ENCODE peak calls at places on chromosomes 11 and 22, in four cellular contexts. X is GM12878, D is H1, J is HepG2. E is an unnamed sample.

GRCh38 chr22:46627806-46628482 is 7.8 kb downstream of the GRAMD4 start:
- DNase-seq in J (no peak), D (no peak), X (no peak), E (no peak)

GRCh38 chr11:128469220-128469619 is 118.1 kb downstream of the ETS1 start:
- DNase-seq in X (peak), D (no peak), J (no peak), E (no peak)

GRCh38 chr11:76279651-76280050 is 73.3 kb upstream of the WNT11 start:
- DNase-seq in J (no peak), D (peak), X (no peak), E (no peak)

GRCh38 chr22:47115518-47115890 is 353.1 kb downstream of the TBC1D22A start:
- DNase-seq in X (no peak), J (no peak), D (no peak), E (no peak)

GRCh38 chr11:11916981-11917399 is 75.2 kb downstream of the USP47 start:
- DNase-seq in X (no peak), D (no peak), J (peak), E (no peak)

GRCh38 chr11:84720706-84721402 is 906.3 kb downstream of the DLG2 start:
- DNase-seq in X (no peak), J (no peak), D (no peak), E (no peak)

GRCh38 chr11:118572914-118573550 is 823 bp downstream of the ARCN1 start:
- DNase-seq in J (peak), X (peak), D (no peak), E (peak)

GRCh38 chr22:22092101-22092500 is 109.5 kb upstream of the TOP3B start:
- DNase-seq in X (no peak), J (no peak), D (no peak), E (no peak)

GRCh38 chr11:1640076-1640946 is 10.7 kb downstream of the KRTAP5-5 start:
- DNase-seq in J (peak), X (no peak), D (peak), E (peak)

GRCh38 chr11:61150656-61151544 is 10.3 kb downstream of the VPS37C start:
- DNase-seq in D (no peak), J (no peak), X (no peak), E (no peak)

GRCh38 chr11:61009392-61010275 is 38.2 kb downstream of the CD6 start:
- DNase-seq in J (no peak), D (no peak), X (no peak), E (no peak)

GRCh38 chr11:94131363-94132115 is 2.9 kb downstream of the PANX1 start:
- DNase-seq in D (no peak), X (no peak), J (no peak), E (no peak)

GRCh38 chr11:8338138-8338537 is 74.5 kb upstream of the LMO1 start:
- DNase-seq in X (no peak), D (no peak), J (peak), E (peak)

GRCh38 chr11:116641561-116642045 is 131.2 kb downstream of the BUD13 start:
- DNase-seq in D (peak), X (no peak), J (no peak), E (peak)

GRCh38 chr11:46216040-46216764 is 61.3 kb upstream of the CREB3L1 start:
- DNase-seq in J (no peak), X (no peak), D (no peak), E (no peak)

GRCh38 chr22:35155403-35156025 is 89.6 kb downstream of the ISX start:
- DNase-seq in D (no peak), X (no peak), J (no peak), E (no peak)

GRCh38 chr22:40028098-40028425 is 33.3 kb downstream of the FAM83F start:
- DNase-seq in J (no peak), X (no peak), D (no peak), E (no peak)
- TF ChIP-seq ZNF274 in J (no peak), X (no peak), D (no peak), E (no peak)

GRCh38 chr11:6319879-6320410 is 356 bp downstream of the CAVIN3 start:
- DNase-seq in D (no peak), X (no peak), J (no peak), E (peak)

GRCh38 chr11:6320411-6321207 is at the start of gene CAVIN3:
- DNase-seq in X (peak), J (no peak), D (no peak), E (no peak)

GRCh38 chr11:6321356-6321755 is 1.1 kb upstream of the CAVIN3 start:
- DNase-seq in J (no peak), D (no peak), X (no peak), E (no peak)

GRCh38 chr11:6323291-6323905 is 3.1 kb upstream of the CAVIN3 start:
- DNase-seq in J (no peak), X (no peak), D (no peak), E (no peak)

GRCh38 chr11:6321961-6322362 is 1.7 kb upstream of the CAVIN3 start:
- DNase-seq in J (no peak), X (no peak), D (no peak), E (no peak)
- TF ChIP-seq RFX5 in J (no peak), X (no peak), D (no peak), E (no peak)

DNA sequence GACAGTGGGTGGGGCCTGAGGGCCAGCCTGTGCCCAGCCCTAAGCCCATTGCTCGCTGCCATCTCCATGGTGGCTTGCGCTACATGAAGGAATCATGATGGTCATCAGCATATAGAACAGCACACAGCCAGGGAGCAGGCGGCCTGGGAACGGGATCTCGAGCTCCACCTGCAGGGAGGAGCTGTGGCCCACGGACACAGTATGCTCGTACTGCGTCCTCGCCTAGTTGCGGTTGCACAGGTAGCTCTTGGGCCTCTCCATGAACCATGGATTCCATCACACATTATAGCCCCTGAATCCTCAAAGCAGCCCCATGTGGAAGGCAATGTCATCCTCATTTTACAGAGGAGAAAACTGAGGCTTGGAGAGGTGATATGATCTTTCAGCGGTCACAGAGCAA is 15.1 kb downstream of the SEC14L4 start:
- DNase-seq in D (no peak), J (peak), X (no peak), E (peak)
- TF ChIP-seq ZNF274 in D (no peak), J (no peak), X (no peak), E (no peak)

DNA sequence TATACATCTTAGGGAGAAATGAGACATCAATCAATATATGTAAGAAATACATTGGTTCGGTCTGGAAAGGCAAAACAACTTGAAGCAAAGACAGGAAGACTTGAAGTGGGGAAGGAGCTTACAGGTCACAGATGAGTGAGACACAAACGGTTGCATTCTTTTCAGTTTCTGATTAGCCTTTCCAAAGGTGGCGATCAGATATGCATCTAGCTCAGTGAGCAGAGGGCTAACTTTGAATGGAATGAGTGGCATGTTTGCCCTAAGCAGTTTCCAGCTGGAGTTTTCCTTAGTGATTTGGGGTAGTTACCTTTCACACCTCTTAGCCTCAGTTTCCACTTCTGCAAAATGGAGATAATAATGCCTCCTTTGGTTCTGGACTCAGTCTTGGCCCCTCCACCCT is 15.8 kb downstream of the LHFPL7 start:
- DNase-seq in D (no peak), J (no peak), X (no peak), E (no peak)
- TF ChIP-seq RFX5 in D (no peak), J (no peak), X (no peak), E (no peak)

DNA sequence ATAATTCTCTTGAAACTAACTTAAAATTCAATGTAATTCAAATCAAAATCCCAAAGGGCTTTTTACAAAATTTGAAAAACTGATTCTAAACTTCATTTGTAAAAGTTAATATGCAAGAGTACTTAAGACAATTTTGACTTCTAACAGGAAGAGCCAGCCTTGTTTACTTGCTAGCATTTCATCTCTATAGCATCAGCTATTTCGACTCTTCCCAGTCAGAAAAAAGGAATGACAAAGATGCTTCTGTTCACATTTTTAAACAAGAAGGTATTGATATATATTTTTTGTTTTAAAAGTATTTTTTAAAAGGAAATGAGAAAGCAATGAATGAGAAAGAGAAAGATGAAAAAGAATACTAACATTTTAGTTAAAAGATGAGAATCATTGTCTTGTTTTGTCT is 16.4 kb downstream of the SLN start:
- DNase-seq in X (no peak), J (no peak), D (no peak), E (no peak)
- TF ChIP-seq ZNF274 in X (no peak), J (no peak), D (no peak), E (no peak)

DNA sequence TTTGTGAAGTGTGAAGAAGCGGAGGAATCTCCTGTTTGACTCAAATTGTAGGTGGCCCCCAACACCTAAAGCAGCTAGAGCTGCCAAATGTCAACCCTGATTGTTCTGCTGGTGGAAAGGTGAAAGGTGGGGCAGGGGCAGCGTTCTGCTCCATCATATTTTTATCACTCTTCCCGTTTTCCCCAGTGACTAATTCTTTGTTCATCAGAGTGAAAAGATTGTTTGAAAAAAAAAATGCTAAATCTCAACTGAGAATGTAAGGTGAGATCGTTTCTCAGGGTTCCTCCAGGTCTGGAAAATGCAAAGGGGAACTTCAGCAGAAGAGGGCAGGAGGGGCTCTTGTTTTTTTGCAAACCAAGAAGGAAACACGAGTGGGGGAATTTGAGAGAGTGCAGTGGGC is 137.7 kb downstream of the MN1 start:
- DNase-seq in J (no peak), D (no peak), X (no peak), E (no peak)
- TF ChIP-seq RFX5 in J (no peak), D (no peak), X (no peak), E (no peak)

GRCh38 chr11:66708026-66708579 is 20.9 kb downstream of the SPTBN2 start:
- DNase-seq in D (no peak), X (no peak), J (no peak), E (no peak)
- TF ChIP-seq ZNF274 in D (no peak), X (no peak), J (no peak), E (no peak)

GRCh38 chr22:19176175-19176630 is 2.3 kb downstream of the SLC25A1 start:
- DNase-seq in D (no peak), J (no peak), X (no peak), E (no peak)

GRCh38 chr22:19176732-19177131 is 1.8 kb downstream of the SLC25A1 start:
- DNase-seq in D (no peak), J (no peak), X (no peak), E (peak)

GRCh38 chr22:19178659-19179471 is at the start of gene SLC25A1:
- DNase-seq in X (peak), D (peak), J (peak), E (peak)

GRCh38 chr22:19178065-19178658 is 374 bp downstream of the SLC25A1 start:
- DNase-seq in X (no peak), J (peak), D (no peak), E (peak)

DNA sequence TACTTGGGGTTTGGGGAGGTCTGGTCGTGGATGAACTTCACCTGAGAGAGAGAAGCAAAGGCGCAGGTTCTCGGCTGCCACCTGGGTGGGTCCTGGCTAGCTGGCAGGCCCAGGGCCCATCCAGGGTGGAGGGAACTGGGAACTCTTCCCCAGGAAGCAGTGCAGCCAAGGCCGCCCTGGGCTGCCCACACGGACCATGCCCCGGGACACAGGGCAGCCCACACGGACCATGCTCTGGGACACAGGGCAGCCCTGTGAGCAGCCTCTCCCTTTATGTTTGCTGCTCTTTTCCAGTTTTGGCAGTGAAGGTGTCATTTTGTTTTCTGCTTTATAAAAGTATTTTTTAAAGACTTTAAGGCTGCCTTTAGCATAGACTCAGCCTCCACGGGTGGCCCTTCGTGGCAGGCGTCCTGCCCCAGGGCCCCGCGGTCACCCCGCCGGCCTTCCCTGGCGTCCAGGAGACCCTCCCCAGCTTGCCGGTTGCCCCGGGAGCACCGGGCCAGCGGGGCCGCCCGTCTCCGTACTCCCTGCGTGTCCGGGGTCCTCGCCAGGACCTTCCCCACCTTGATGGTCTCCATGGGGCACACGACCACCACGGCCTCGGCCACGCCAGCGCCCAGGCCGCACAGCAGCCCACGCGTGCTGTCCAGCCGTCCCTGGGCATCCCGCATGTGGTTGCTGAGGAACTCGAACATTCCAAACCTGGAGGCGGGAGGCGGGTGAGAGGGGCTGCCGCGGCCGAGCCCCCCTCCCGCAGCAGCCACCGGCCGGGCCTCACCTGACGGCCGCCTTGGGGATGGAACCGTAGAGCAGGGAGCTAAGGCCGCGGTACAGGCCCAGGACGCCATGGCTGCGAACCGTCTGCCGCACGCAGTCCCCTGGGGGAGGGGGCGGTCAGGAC is 1.1 kb downstream of the SLC25A1 start:
- DNase-seq in X (no peak), D (no peak), J (no peak), E (no peak)
- TF ChIP-seq RFX5 in X (no peak), D (no peak), J (no peak), E (no peak)

DNA sequence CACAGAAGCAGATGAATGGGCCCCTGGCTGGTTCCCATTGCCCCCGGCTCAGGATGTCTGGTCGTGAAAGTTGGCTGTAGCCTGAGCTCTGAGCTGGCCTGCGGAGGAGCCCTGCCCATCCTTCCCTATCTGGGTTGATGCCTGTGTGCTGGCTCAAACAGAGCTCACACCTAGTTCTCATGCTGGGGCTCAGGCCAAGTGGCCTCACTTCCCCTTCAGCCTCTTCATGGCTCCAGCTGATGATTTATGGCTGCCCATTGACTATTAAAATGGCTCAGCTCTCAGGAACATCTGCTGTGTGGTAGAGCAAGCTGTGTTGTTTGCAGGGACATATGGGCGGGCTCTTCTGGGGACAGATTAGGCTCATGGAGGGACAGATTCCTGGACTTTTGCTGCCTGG is 64.7 kb downstream of the ADAMTS15 start:
- DNase-seq in X (no peak), J (no peak), D (no peak), E (no peak)
- TF ChIP-seq ZNF274 in X (no peak), J (no peak), D (no peak), E (no peak)

DNA sequence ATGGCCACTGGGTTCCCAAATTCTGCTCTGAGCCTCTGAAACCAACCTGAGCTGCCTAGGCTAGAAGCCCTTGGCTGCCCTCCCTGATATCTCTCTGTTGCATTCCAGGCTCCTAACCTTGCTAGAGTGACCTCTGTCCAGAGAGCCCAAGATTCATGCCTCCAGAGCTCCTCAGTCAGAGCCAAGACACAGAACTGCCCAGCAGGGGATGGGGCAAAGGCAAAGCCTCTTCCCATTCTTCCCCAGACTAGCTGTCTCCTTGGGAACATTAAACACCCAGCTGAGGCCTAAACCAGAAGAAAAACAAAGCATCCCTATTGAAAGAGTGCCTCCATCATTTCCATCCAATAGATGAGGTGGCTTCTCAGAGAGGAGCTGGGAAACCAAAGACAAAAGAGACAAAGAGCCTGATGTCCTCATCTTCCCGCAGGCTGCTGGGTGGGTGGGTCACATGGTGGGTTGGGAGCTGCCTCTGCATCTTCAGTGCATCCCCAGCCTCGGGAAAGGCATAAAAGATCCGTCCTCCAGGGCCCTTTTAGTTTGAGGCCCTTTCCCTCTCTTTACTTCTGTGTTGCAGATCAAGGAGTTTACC is 37.4 kb downstream of the COMMD9 start:
- DNase-seq in J (no peak), X (no peak), D (no peak), E (no peak)
- TF ChIP-seq RFX5 in J (no peak), X (no peak), D (no peak), E (no peak)